ENCODE peak calls at places on chromosome 12, in eight cellular contexts. B is cardiac muscle cell; D is WERI-Rb-1; J is right lobe of liver; W is transverse colon; X is tibial artery; Y is MCF 10A; V is activated CD8-positive, alpha-beta T cell treated with anti-CD3 and anti-CD28 coated beads for 36 hours. T is an unnamed sample.

GRCh38 chr12:101459642-101460346 is 15.3 kb upstream of the SPIC start:
- DNase-seq in V (no peak), W (peak), Y (peak), D (no peak), B (no peak), X (peak), J (no peak), T (no peak)

GRCh38 chr12:78863482-78864427 is 819 bp upstream of the SYT1 start:
- DNase-seq in W (peak), V (no peak), Y (peak), D (peak), J (no peak), X (no peak), B (peak), T (peak)

GRCh38 chr12:85029456-85029855 is 6.6 kb downstream of the TSPAN19 start:
- DNase-seq in B (peak), D (no peak), V (no peak), J (no peak), Y (peak), X (no peak), W (no peak), T (no peak)

GRCh38 chr12:49966511-49967041 is 4.9 kb downstream of the AQP5 start:
- DNase-seq in X (no peak), Y (no peak), W (no peak), V (no peak), J (no peak), D (no peak), B (no peak), T (no peak)

GRCh38 chr12:27424631-27425230 is 21.8 kb upstream of the SMCO2 start:
- DNase-seq in J (no peak), B (peak), V (peak), X (no peak), W (no peak), Y (peak), D (no peak), T (no peak)

GRCh38 chr12:74440469-74440868 is 97.2 kb upstream of the ATXN7L3B start:
- DNase-seq in X (no peak), B (no peak), J (no peak), D (no peak), V (no peak), W (no peak), Y (no peak), T (no peak)

GRCh38 chr12:26746315-26746714 is 86.7 kb downstream of the ITPR2 start:
- DNase-seq in X (no peak), V (no peak), W (no peak), D (no peak), J (no peak), B (no peak), Y (peak), T (no peak)

GRCh38 chr12:75208851-75209781 is 523 bp downstream of the KCNC2 start:
- DNase-seq in X (no peak), W (no peak), V (peak), D (peak), B (peak), Y (peak), J (no peak), T (peak)

GRCh38 chr12:33432992-33433391 is 6.6 kb downstream of the SYT10 start:
- DNase-seq in B (no peak), Y (no peak), X (no peak), W (no peak), V (no peak), D (no peak), J (no peak), T (no peak)

GRCh38 chr12:15706010-15706676 is 83.0 kb downstream of the EPS8 start:
- DNase-seq in X (no peak), Y (peak), V (no peak), B (no peak), J (peak), W (peak), D (no peak), T (no peak)

GRCh38 chr12:113424915-113425823 is 3.0 kb downstream of the SDSL start:
- DNase-seq in W (peak), X (peak), V (peak), D (peak), B (peak), J (peak), Y (peak), T (peak)

GRCh38 chr12:64998327-64999156 is 122.6 kb downstream of the WIF1 start:
- DNase-seq in X (no peak), B (peak), Y (no peak), J (no peak), V (no peak), W (no peak), D (no peak), T (no peak)

GRCh38 chr12:119014368-119014767 is 33.0 kb downstream of the SRRM4 start:
- DNase-seq in D (peak), X (no peak), V (no peak), Y (no peak), B (no peak), J (no peak), W (no peak), T (no peak)

GRCh38 chr12:116919247-116919671 is 8.5 kb downstream of the FBXW8 start:
- DNase-seq in Y (no peak), V (no peak), D (peak), B (no peak), X (no peak), W (peak), J (no peak), T (no peak)

GRCh38 chr12:55743967-55744931 is 1.3 kb downstream of the GDF11 start:
- DNase-seq in X (no peak), D (no peak), V (no peak), Y (no peak), J (no peak), W (no peak), B (peak), T (no peak)

GRCh38 chr12:131034631-131035267 is 81.0 kb downstream of the ADGRD1 start:
- DNase-seq in V (no peak), Y (no peak), D (no peak), B (no peak), W (no peak), J (no peak), X (no peak), T (no peak)

GRCh38 chr12:83826112-83826511 is 1086.5 kb downstream of the SLC6A15 start:
- DNase-seq in J (no peak), V (peak), B (peak), D (peak), Y (peak), X (no peak), W (no peak), T (no peak)

GRCh38 chr12:1533205-1533601 is 61.2 kb downstream of the FBXL14 start:
- DNase-seq in J (no peak), Y (no peak), V (peak), B (no peak), X (no peak), D (no peak), W (no peak), T (no peak)

GRCh38 chr12:14768823-14769405 is 34.4 kb downstream of the WBP11 start:
- DNase-seq in V (peak), X (no peak), Y (peak), B (no peak), J (no peak), W (peak), D (no peak), T (no peak)

GRCh38 chr12:15830538-15830937 is 41.4 kb upstream of the EPS8 start:
- DNase-seq in J (no peak), D (no peak), Y (peak), V (no peak), B (no peak), W (no peak), X (no peak), T (no peak)

GRCh38 chr12:304815-305214 is 42.2 kb upstream of the SLC6A13 start:
- DNase-seq in V (no peak), Y (no peak), X (no peak), D (no peak), J (no peak), B (no peak), W (no peak), T (no peak)

GRCh38 chr12:91434081-91434480 is 251.5 kb upstream of the DCN start:
- DNase-seq in V (no peak), D (no peak), Y (no peak), W (no peak), J (no peak), X (no peak), B (no peak), T (no peak)

GRCh38 chr12:25009511-25010092 is 60.7 kb upstream of the BCAT1 start:
- DNase-seq in Y (no peak), J (no peak), B (no peak), W (no peak), D (no peak), V (no peak), X (no peak), T (no peak)

GRCh38 chr12:9134981-9135628 is 19.4 kb upstream of the A2M start:
- DNase-seq in D (no peak), J (no peak), W (no peak), B (no peak), V (peak), Y (peak), X (no peak), T (no peak)

GRCh38 chr12:93442411-93443340 is 929 bp upstream of the UBE2N start:
- DNase-seq in B (peak), D (no peak), J (no peak), V (no peak), W (no peak), Y (no peak), X (no peak), T (no peak)

GRCh38 chr12:43815416-43815815 is 9.3 kb upstream of the TWF1 start:
- DNase-seq in D (no peak), X (no peak), Y (no peak), B (no peak), J (no peak), V (no peak), W (peak), T (no peak)

GRCh38 chr12:62297321-62297720 is 37.1 kb downstream of the USP15 start:
- DNase-seq in J (no peak), Y (no peak), B (no peak), V (no peak), W (no peak), X (no peak), D (no peak), T (no peak)

GRCh38 chr12:93570552-93571359 is 1.7 kb upstream of the SOCS2 start:
- DNase-seq in X (peak), D (peak), V (peak), Y (peak), J (peak), B (peak), W (peak), T (peak)

GRCh38 chr12:93468008-93468371 is 676 bp downstream of the MRPL42 start:
- DNase-seq in V (no peak), X (no peak), Y (no peak), D (no peak), W (no peak), J (no peak), B (no peak), T (no peak)

GRCh38 chr12:76029982-76030377 is 1.6 kb downstream of the PHLDA1 start:
- DNase-seq in X (no peak), B (peak), D (no peak), V (peak), J (no peak), Y (peak), W (no peak), T (no peak)

GRCh38 chr12:46133751-46134150 is 135.1 kb downstream of the SLC38A1 start:
- DNase-seq in J (no peak), D (no peak), W (no peak), V (no peak), X (no peak), B (no peak), Y (peak), T (no peak)

GRCh38 chr12:100371146-100371545 is 14.3 kb downstream of the SLC17A8 start:
- DNase-seq in Y (no peak), B (no peak), V (no peak), W (no peak), J (no peak), X (no peak), D (no peak), T (no peak)

GRCh38 chr12:131499864-131500190 is 211.1 kb upstream of the SFSWAP start:
- DNase-seq in X (no peak), D (no peak), J (no peak), V (no peak), Y (no peak), W (no peak), B (no peak), T (no peak)

GRCh38 chr12:113664224-113664681 is 192.6 kb upstream of the LHX5 start:
- DNase-seq in X (no peak), J (no peak), W (no peak), V (no peak), Y (no peak), D (peak), B (no peak), T (no peak)

GRCh38 chr12:34404377-34405285 is 382.3 kb downstream of the ALG10 start:
- DNase-seq in B (no peak), Y (no peak), D (peak), J (peak), W (peak), V (no peak), X (peak), T (peak)

GRCh38 chr12:68498736-68499135 is 112.0 kb upstream of the RAP1B start:
- DNase-seq in W (no peak), B (no peak), V (no peak), D (no peak), X (no peak), Y (no peak), J (no peak), T (no peak)
- TF ChIP-seq CTCF in W (no peak), B (no peak), V (no peak), D (no peak), X (no peak), Y (no peak), J (no peak), T (no peak)

GRCh38 chr12:86834217-86834616 is 578.0 kb upstream of the MGAT4C start:
- DNase-seq in J (no peak), B (no peak), V (no peak), W (no peak), D (no peak), Y (no peak), X (no peak), T (no peak)

GRCh38 chr12:86837246-86837645 is 581.1 kb upstream of the MGAT4C start:
- DNase-seq in V (no peak), J (no peak), X (no peak), B (no peak), W (no peak), D (no peak), Y (no peak), T (no peak)

GRCh38 chr12:86838264-86838663 is 582.1 kb upstream of the MGAT4C start:
- DNase-seq in Y (no peak), X (no peak), D (no peak), V (no peak), B (no peak), W (no peak), J (no peak), T (no peak)

DNA sequence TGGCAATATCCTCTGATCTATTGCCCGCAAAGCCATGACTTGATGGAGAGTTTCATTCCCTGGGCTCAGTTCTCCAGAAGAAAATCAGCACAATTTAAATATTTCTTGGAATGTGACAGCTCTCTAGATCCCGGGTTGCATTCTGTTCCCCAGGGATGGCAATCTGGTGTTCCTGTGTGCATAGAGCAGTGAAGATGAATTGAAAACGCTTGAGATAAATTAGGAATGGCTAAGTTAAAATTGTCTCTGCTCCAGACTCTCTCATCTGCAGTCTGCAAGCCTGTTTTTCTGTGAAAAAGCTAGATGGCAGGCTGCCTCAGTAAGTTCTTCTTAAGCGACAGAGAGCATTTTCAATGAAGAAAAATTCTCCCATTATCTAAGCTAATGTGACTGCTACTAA is 582.5 kb upstream of the MGAT4C start:
- DNase-seq in W (no peak), B (no peak), D (no peak), V (no peak), J (no peak), Y (no peak), X (peak), T (no peak)
- TF ChIP-seq CTCF in W (no peak), B (no peak), D (no peak), V (no peak), J (no peak), Y (no peak), X (no peak), T (no peak)

DNA sequence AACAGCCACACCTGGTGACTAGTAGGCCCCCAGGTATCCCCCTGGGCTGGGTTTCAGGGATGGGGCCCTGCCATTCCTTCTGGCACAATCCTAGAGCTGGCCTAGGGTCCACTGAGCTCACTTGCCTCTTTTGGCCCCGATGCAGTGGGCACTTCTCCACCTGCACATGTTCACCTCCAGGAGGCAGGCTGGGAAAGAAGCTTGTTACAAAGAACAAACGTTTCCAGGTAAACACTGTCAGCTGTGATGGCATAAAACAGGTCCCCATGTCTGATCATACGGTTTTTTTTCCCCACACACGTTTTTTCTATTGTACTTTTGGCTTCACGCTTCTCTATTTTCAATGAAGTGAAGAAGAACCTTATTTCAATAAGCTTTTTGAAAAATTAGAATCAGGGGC is 15.8 kb upstream of the HVCN1 start:
- DNase-seq in W (peak), X (no peak), J (no peak), Y (peak), B (no peak), V (peak), D (peak), T (no peak)
- TF ChIP-seq CTCF in W (peak), X (no peak), J (peak), Y (peak), B (peak), V (no peak), D (peak), T (no peak)

GRCh38 chr12:52980096-52980694 is 26.1 kb upstream of the EIF4B start:
- DNase-seq in Y (no peak), D (no peak), X (no peak), B (no peak), V (no peak), W (no peak), J (no peak), T (no peak)

GRCh38 chr12:52977195-52977594 is 28.3 kb downstream of the KRT18 start:
- DNase-seq in X (no peak), V (no peak), W (no peak), Y (no peak), J (no peak), D (no peak), B (no peak), T (no peak)

GRCh38 chr12:52975820-52976573 is 27.1 kb downstream of the KRT18 start:
- DNase-seq in W (peak), J (peak), V (no peak), D (peak), X (no peak), Y (peak), B (no peak), T (no peak)

GRCh38 chr12:52975204-52975603 is 26.3 kb downstream of the KRT18 start:
- DNase-seq in B (no peak), V (no peak), X (no peak), J (no peak), D (no peak), W (no peak), Y (no peak), T (no peak)

DNA sequence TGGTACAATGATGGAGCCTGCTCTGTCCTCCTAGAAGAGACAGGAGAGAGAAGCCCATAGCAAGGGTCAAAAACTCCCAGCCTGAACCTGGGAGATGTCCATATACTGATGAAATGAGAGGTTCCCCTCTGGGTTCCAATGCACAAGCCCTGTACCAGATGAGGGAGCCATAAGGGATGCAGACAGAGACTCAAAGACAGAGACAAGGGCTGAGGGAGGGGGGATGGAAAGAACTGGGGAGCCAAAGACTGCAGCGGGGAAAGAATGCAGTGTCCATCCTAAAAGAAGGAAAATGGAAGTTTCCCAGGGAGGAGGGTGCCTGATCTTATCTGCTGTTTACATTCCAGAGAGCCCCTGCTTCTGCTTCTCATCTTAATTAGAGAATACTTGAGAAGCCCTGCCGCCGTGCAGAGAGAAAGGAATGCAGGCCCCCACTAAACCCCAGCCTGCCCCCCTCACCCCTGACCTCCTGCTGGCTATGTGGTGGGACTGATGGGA is 27.7 kb downstream of the KRT18 start:
- DNase-seq in Y (no peak), X (no peak), V (no peak), D (no peak), J (no peak), B (peak), W (no peak), T (no peak)
- TF ChIP-seq CTCF in Y (no peak), X (no peak), V (no peak), D (no peak), J (no peak), B (no peak), W (no peak), T (no peak)

GRCh38 chr12:69880566-69880965 is 55.5 kb downstream of the MYRFL start:
- DNase-seq in B (no peak), W (no peak), Y (peak), J (no peak), X (no peak), D (no peak), V (no peak), T (no peak)
- TF ChIP-seq CTCF in B (peak), W (no peak), Y (no peak), J (no peak), X (no peak), D (no peak), V (no peak), T (no peak)

GRCh38 chr12:82517027-82517426 is 158.7 kb downstream of the METTL25 start:
- DNase-seq in X (no peak), D (peak), Y (peak), V (no peak), W (no peak), J (no peak), B (no peak), T (no peak)
- TF ChIP-seq CTCF in X (no peak), D (peak), Y (peak), V (peak), W (peak), J (peak), B (peak), T (no peak)